ENCODE peak calls at places on chromosomes 7 and 10, in nine cellular contexts. One of them, this sample, is unnamed.

GRCh38 chr7:74604326-74605020 is 53.0 kb upstream of the GTF2I start:
- DNase-seq in IMR-90: no peak
- DNase-seq in HepG2: no peak
- DNase-seq in neural crest cell: no peak
- DNase-seq in endothelial cell: no peak
- DNase-seq in cardiac muscle cell: no peak
- DNase-seq in AG09309: no peak
- DNase-seq in A549: no peak
- DNase-seq in D721Med: no peak
- DNase-seq in this sample: no peak

GRCh38 chr7:2730846-2731770 is 43.1 kb downstream of the AMZ1 start:
- DNase-seq in HepG2: no peak
- DNase-seq in cardiac muscle cell: no peak
- DNase-seq in neural crest cell: no peak
- DNase-seq in D721Med: no peak
- DNase-seq in IMR-90: no peak
- DNase-seq in AG09309: no peak
- DNase-seq in endothelial cell: no peak
- DNase-seq in A549: no peak
- DNase-seq in this sample: no peak

GRCh38 chr7:14446829-14447228 is 455.7 kb downstream of the DGKB start:
- DNase-seq in HepG2: no peak
- DNase-seq in cardiac muscle cell: no peak
- DNase-seq in neural crest cell: no peak
- DNase-seq in endothelial cell: no peak
- DNase-seq in A549: no peak
- DNase-seq in IMR-90: no peak
- DNase-seq in AG09309: no peak
- DNase-seq in D721Med: no peak
- DNase-seq in this sample: no peak

GRCh38 chr10:46514431-46514861 is 42.0 kb downstream of the GPRIN2 start:
- DNase-seq in cardiac muscle cell: no peak
- DNase-seq in D721Med: no peak
- DNase-seq in AG09309: no peak
- DNase-seq in A549: no peak
- DNase-seq in HepG2: no peak
- DNase-seq in endothelial cell: no peak
- DNase-seq in IMR-90: no peak
- DNase-seq in neural crest cell: no peak
- DNase-seq in this sample: no peak

GRCh38 chr7:27202741-27203134 is 2.8 kb upstream of the HOXA13 start:
- DNase-seq in neural crest cell: no peak
- DNase-seq in D721Med: no peak
- DNase-seq in HepG2: no peak
- DNase-seq in AG09309: no peak
- DNase-seq in endothelial cell: no peak
- DNase-seq in A549: no peak
- DNase-seq in IMR-90: no peak
- DNase-seq in cardiac muscle cell: no peak
- DNase-seq in this sample: no peak

GRCh38 chr10:65570143-65571010 is 1355.5 kb upstream of the LRRTM3 start:
- DNase-seq in cardiac muscle cell: peak; percentile 64
- DNase-seq in AG09309: no peak
- DNase-seq in D721Med: no peak
- DNase-seq in endothelial cell: peak; percentile 56
- DNase-seq in IMR-90: peak; percentile 16
- DNase-seq in neural crest cell: peak; percentile 3
- DNase-seq in A549: peak; percentile 12
- DNase-seq in HepG2: peak; percentile 67
- DNase-seq in this sample: peak; percentile 20

GRCh38 chr7:25759748-25760147 is 392.2 kb upstream of the NFE2L3 start:
- DNase-seq in D721Med: no peak
- DNase-seq in HepG2: no peak
- DNase-seq in IMR-90: no peak
- DNase-seq in A549: no peak
- DNase-seq in AG09309: no peak
- DNase-seq in endothelial cell: no peak
- DNase-seq in neural crest cell: no peak
- DNase-seq in cardiac muscle cell: no peak
- DNase-seq in this sample: no peak

GRCh38 chr7:130365511-130366441 is 14.5 kb upstream of the CPA1 start:
- DNase-seq in D721Med: no peak
- DNase-seq in endothelial cell: no peak
- DNase-seq in IMR-90: peak; percentile 94
- DNase-seq in AG09309: no peak
- DNase-seq in A549: no peak
- DNase-seq in neural crest cell: no peak
- DNase-seq in cardiac muscle cell: peak; percentile 57
- DNase-seq in HepG2: no peak
- DNase-seq in this sample: no peak

GRCh38 chr7:128215739-128216138 is 25.3 kb upstream of the LEP start:
- DNase-seq in AG09309: peak; percentile 8
- DNase-seq in D721Med: no peak
- DNase-seq in HepG2: no peak
- DNase-seq in endothelial cell: no peak
- DNase-seq in cardiac muscle cell: peak; percentile 85
- DNase-seq in IMR-90: peak; percentile 18
- DNase-seq in A549: no peak
- DNase-seq in neural crest cell: no peak
- DNase-seq in this sample: no peak

GRCh38 chr7:101172854-101173751 is 7.0 kb downstream of the NAT16 start:
- DNase-seq in neural crest cell: no peak
- DNase-seq in AG09309: no peak
- DNase-seq in endothelial cell: no peak
- DNase-seq in HepG2: no peak
- DNase-seq in A549: no peak
- DNase-seq in IMR-90: peak; percentile 71
- DNase-seq in cardiac muscle cell: peak; percentile 65
- DNase-seq in D721Med: no peak
- DNase-seq in this sample: peak; percentile 69

GRCh38 chr10:24132741-24133140 is 76.2 kb upstream of the KIAA1217 start:
- DNase-seq in cardiac muscle cell: peak; percentile 4
- DNase-seq in A549: no peak
- DNase-seq in IMR-90: no peak
- DNase-seq in endothelial cell: no peak
- DNase-seq in HepG2: no peak
- DNase-seq in AG09309: no peak
- DNase-seq in D721Med: no peak
- DNase-seq in neural crest cell: no peak
- DNase-seq in this sample: peak; percentile 16

GRCh38 chr10:35937538-35937937 is 295.4 kb upstream of the FZD8 start:
- DNase-seq in IMR-90: no peak
- DNase-seq in D721Med: no peak
- DNase-seq in HepG2: no peak
- DNase-seq in endothelial cell: no peak
- DNase-seq in A549: no peak
- DNase-seq in cardiac muscle cell: no peak
- DNase-seq in neural crest cell: no peak
- DNase-seq in AG09309: no peak
- DNase-seq in this sample: no peak
- TF ChIP-seq CTCF in IMR-90: no peak
- TF ChIP-seq CTCF in D721Med: no peak
- TF ChIP-seq CTCF in HepG2: no peak
- TF ChIP-seq CTCF in endothelial cell: no peak
- TF ChIP-seq CTCF in A549: no peak
- TF ChIP-seq CTCF in cardiac muscle cell: no peak
- TF ChIP-seq CTCF in neural crest cell: no peak
- TF ChIP-seq CTCF in AG09309: no peak
- TF ChIP-seq CTCF in this sample: no peak

GRCh38 chr10:119642556-119643111 is 8.5 kb upstream of the BAG3 start:
- DNase-seq in neural crest cell: no peak
- DNase-seq in A549: no peak
- DNase-seq in HepG2: no peak
- DNase-seq in AG09309: no peak
- DNase-seq in endothelial cell: no peak
- DNase-seq in D721Med: no peak
- DNase-seq in cardiac muscle cell: no peak
- DNase-seq in IMR-90: no peak
- DNase-seq in this sample: no peak
- TF ChIP-seq CTCF in neural crest cell: no peak
- TF ChIP-seq CTCF in A549: no peak
- TF ChIP-seq CTCF in HepG2: no peak
- TF ChIP-seq CTCF in AG09309: no peak
- TF ChIP-seq CTCF in endothelial cell: no peak
- TF ChIP-seq CTCF in D721Med: no peak
- TF ChIP-seq CTCF in cardiac muscle cell: no peak
- TF ChIP-seq CTCF in IMR-90: no peak
- TF ChIP-seq CTCF in this sample: no peak

DNA sequence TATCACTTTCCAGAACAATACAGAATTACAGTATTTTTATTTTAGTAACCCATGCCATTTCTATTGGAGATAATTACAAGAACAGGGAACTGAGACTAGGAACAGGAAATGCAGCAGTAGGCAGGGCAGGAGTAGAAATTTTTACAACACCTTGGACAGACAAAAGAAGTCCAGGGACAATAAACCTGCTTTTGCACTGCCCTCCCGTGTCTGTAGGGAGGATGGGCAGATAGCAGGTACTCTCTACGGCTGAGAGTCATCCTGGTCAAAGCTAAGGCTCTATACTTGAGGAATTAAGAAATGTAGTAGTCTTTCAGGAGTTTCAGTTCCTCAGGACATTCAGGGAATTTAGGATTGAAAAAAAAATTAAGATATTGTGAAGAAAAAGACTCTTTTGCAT is 63.4 kb downstream of the VAX1 start:
- DNase-seq in neural crest cell: no peak
- DNase-seq in HepG2: peak; percentile 3
- DNase-seq in IMR-90: no peak
- DNase-seq in D721Med: no peak
- DNase-seq in cardiac muscle cell: no peak
- DNase-seq in AG09309: no peak
- DNase-seq in endothelial cell: no peak
- DNase-seq in A549: no peak
- DNase-seq in this sample: peak; percentile 45
- TF ChIP-seq CTCF in neural crest cell: no peak
- TF ChIP-seq CTCF in HepG2: peak; percentile 33
- TF ChIP-seq CTCF in IMR-90: no peak
- TF ChIP-seq CTCF in D721Med: peak; percentile 52
- TF ChIP-seq CTCF in cardiac muscle cell: no peak
- TF ChIP-seq CTCF in AG09309: no peak
- TF ChIP-seq CTCF in endothelial cell: no peak
- TF ChIP-seq CTCF in A549: peak; percentile 20
- TF ChIP-seq CTCF in this sample: no peak

DNA sequence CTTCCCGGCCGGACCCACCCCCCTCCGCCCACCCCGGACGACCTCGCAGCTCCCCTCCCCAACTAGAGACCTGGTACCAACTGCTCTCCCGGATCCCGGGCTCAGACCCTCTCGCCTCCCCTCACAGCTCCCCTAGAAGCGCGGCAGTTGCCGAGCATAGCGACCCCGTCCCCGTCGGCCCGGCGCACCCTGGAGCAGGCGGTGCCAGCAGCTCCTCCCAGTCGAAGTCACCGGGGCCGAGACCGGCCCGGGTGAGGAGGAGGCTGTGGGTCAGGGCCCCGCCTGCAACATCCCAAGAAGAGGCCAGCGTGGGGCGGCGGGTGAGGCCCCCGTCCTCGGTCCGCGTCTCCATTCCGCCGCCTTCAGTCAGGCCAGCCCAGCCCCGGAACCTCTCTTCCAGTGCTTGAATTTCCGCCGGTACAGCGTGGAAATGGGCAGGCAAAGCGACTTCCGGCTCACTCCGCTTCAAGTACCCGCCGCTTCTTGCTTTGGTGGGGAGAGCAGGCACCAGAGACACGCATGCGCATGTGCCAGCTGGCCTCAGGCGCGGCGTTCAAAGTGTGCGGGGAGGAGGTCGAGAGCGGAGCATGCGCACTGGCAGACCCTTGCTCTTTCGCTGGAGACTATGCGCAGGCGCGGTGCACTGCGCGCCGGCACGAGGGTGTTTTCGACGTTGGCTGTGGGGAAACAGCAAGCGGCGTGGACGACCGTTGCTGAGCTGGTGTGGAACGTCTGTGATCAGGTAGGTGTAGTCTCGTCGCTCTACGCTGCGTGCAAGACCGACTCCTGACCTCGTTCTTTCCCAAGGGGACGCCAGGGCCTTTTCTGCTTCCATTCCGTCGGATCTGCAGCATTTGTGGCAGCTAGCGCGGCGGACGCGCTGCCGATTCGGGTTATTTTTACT is at the start of gene C10orf88:
- DNase-seq in neural crest cell: peak; percentile 95
- DNase-seq in endothelial cell: peak; percentile 94
- DNase-seq in HepG2: peak; percentile 96
- DNase-seq in IMR-90: peak; percentile 99
- DNase-seq in cardiac muscle cell: peak; percentile 100
- DNase-seq in D721Med: peak; percentile 44
- DNase-seq in AG09309: peak; percentile 94
- DNase-seq in A549: peak; percentile 94
- DNase-seq in this sample: peak; percentile 99
- TF ChIP-seq CTCF in neural crest cell: no peak
- TF ChIP-seq CTCF in endothelial cell: no peak
- TF ChIP-seq CTCF in HepG2: peak; percentile 39
- TF ChIP-seq CTCF in IMR-90: no peak
- TF ChIP-seq CTCF in cardiac muscle cell: no peak
- TF ChIP-seq CTCF in D721Med: no peak
- TF ChIP-seq CTCF in AG09309: no peak
- TF ChIP-seq CTCF in A549: no peak
- TF ChIP-seq CTCF in this sample: no peak